ENCODE peak calls at places on chromosome 18, in four cellular contexts. One of them, this sample, is unnamed.

GRCh38 chr18:66560092-66560491 is 43.8 kb downstream of the CDH19 start:
- DNase-seq in transverse colon: no peak
- DNase-seq in substantia nigra: no peak
- DNase-seq in endodermal cell: peak
- DNase-seq in this sample: peak

GRCh38 chr18:13500891-13501887 is 225.2 kb downstream of the FAM210A start:
- DNase-seq in transverse colon: peak
- DNase-seq in substantia nigra: no peak
- DNase-seq in endodermal cell: peak
- DNase-seq in this sample: peak

GRCh38 chr18:9965711-9966624 is 52.2 kb downstream of the VAPA start:
- DNase-seq in transverse colon: no peak
- DNase-seq in substantia nigra: no peak
- DNase-seq in endodermal cell: peak
- DNase-seq in this sample: no peak

GRCh38 chr18:40672590-40672989 is 1282.4 kb upstream of the PIK3C3 start:
- DNase-seq in transverse colon: no peak
- DNase-seq in substantia nigra: no peak
- DNase-seq in endodermal cell: peak
- DNase-seq in this sample: no peak

GRCh38 chr18:6885992-6886823 is 156.7 kb downstream of the ARHGAP28 start:
- DNase-seq in transverse colon: peak
- DNase-seq in endodermal cell: peak
- DNase-seq in substantia nigra: no peak
- DNase-seq in this sample: peak

GRCh38 chr18:9066817-9067306 is 35.6 kb upstream of the NDUFV2 start:
- DNase-seq in endodermal cell: no peak
- DNase-seq in transverse colon: peak
- DNase-seq in substantia nigra: no peak
- DNase-seq in this sample: no peak

GRCh38 chr18:58223717-58224424 is 179.8 kb downstream of the NEDD4L start:
- DNase-seq in transverse colon: peak
- DNase-seq in endodermal cell: no peak
- DNase-seq in substantia nigra: no peak
- DNase-seq in this sample: peak

GRCh38 chr18:44392933-44393332 is 287.8 kb upstream of the SETBP1 start:
- DNase-seq in substantia nigra: no peak
- DNase-seq in endodermal cell: no peak
- DNase-seq in transverse colon: no peak
- DNase-seq in this sample: no peak

GRCh38 chr18:30457156-30457555 is 585.4 kb downstream of the DSC3 start:
- DNase-seq in transverse colon: no peak
- DNase-seq in endodermal cell: no peak
- DNase-seq in substantia nigra: no peak
- DNase-seq in this sample: no peak

GRCh38 chr18:2547477-2548087 is 23.7 kb downstream of the METTL4 start:
- DNase-seq in endodermal cell: no peak
- DNase-seq in substantia nigra: no peak
- DNase-seq in transverse colon: no peak
- DNase-seq in this sample: peak

GRCh38 chr18:12253517-12254136 is 534 bp upstream of the CIDEA start:
- DNase-seq in endodermal cell: peak
- DNase-seq in substantia nigra: no peak
- DNase-seq in transverse colon: no peak
- DNase-seq in this sample: no peak

GRCh38 chr18:7953085-7953958 is 386.2 kb downstream of the PTPRM start:
- DNase-seq in substantia nigra: no peak
- DNase-seq in transverse colon: no peak
- DNase-seq in endodermal cell: no peak
- DNase-seq in this sample: no peak

GRCh38 chr18:7955175-7955574 is 388.1 kb downstream of the PTPRM start:
- DNase-seq in transverse colon: no peak
- DNase-seq in endodermal cell: no peak
- DNase-seq in substantia nigra: no peak
- DNase-seq in this sample: no peak

GRCh38 chr18:7950380-7951143 is 383.4 kb downstream of the PTPRM start:
- DNase-seq in endodermal cell: no peak
- DNase-seq in substantia nigra: no peak
- DNase-seq in transverse colon: no peak
- DNase-seq in this sample: peak

GRCh38 chr18:7957297-7957696 is 390.2 kb downstream of the PTPRM start:
- DNase-seq in transverse colon: no peak
- DNase-seq in endodermal cell: no peak
- DNase-seq in substantia nigra: no peak
- DNase-seq in this sample: no peak

GRCh38 chr18:7954229-7954628 is 387.1 kb downstream of the PTPRM start:
- DNase-seq in endodermal cell: no peak
- DNase-seq in substantia nigra: no peak
- DNase-seq in transverse colon: no peak
- DNase-seq in this sample: peak
- H3K27ac ChIP-seq in endodermal cell: no peak
- H3K27ac ChIP-seq in substantia nigra: no peak
- H3K27ac ChIP-seq in transverse colon: no peak
- H3K27ac ChIP-seq in this sample: no peak

GRCh38 chr18:23230688-23231087 is 95.4 kb downstream of the CABLES1 start:
- DNase-seq in endodermal cell: no peak
- DNase-seq in transverse colon: no peak
- DNase-seq in substantia nigra: no peak
- DNase-seq in this sample: no peak
- H3K27ac ChIP-seq in endodermal cell: no peak
- H3K27ac ChIP-seq in transverse colon: peak
- H3K27ac ChIP-seq in substantia nigra: no peak
- H3K27ac ChIP-seq in this sample: peak

GRCh38 chr18:48226401-48226800 is 182.8 kb downstream of the ZBTB7C start:
- DNase-seq in substantia nigra: no peak
- DNase-seq in transverse colon: no peak
- DNase-seq in endodermal cell: no peak
- DNase-seq in this sample: no peak
- H3K27ac ChIP-seq in substantia nigra: no peak
- H3K27ac ChIP-seq in transverse colon: no peak
- H3K27ac ChIP-seq in endodermal cell: no peak
- H3K27ac ChIP-seq in this sample: no peak

GRCh38 chr18:59701272-59701671 is 4.0 kb upstream of the CCBE1 start:
- DNase-seq in endodermal cell: no peak
- DNase-seq in transverse colon: no peak
- DNase-seq in substantia nigra: no peak
- DNase-seq in this sample: no peak

GRCh38 chr18:59697236-59697932 is at the start of gene CCBE1:
- DNase-seq in endodermal cell: peak
- DNase-seq in substantia nigra: peak
- DNase-seq in transverse colon: peak
- DNase-seq in this sample: peak

GRCh38 chr18:59699061-59699460 is 1.8 kb upstream of the CCBE1 start:
- DNase-seq in substantia nigra: no peak
- DNase-seq in endodermal cell: no peak
- DNase-seq in transverse colon: no peak
- DNase-seq in this sample: no peak

GRCh38 chr18:59700535-59700967 is 3.3 kb upstream of the CCBE1 start:
- DNase-seq in substantia nigra: no peak
- DNase-seq in transverse colon: peak
- DNase-seq in endodermal cell: no peak
- DNase-seq in this sample: peak

DNA sequence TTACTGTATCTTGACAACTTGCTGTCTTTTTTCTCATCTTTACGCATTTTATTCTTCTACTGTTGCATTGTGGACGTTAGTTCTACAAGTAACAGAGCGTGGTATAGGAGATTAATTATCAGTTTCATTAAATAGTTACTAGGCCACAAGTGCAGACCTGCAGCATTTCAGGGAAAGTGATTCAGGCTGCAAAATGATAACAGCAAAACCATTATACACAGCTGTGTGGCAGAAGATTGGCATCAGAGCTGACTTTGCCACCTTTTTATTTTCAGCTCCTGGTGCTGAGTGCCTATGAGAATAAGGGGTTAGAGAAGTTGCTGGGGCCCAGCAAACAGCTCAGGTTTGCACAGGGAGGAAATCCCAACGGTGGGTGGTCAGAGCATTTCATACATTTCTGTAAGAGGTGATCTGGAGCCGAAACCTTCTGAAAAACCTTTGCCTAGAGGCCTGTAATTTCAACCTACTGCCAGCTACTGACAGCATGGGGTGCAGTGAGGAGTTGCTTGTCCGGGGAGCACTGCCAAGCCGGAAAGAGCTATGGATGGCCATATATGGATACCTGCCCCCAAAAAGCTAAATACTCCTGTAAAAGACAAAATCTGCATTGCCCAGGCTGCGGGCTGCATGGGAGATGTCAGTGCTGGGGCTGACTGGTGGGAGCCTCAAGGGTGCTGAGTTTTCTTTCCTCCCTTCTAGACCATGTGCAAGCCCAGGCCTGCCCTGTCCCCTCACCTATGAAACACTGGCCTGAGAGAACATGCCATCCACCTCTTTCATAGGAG is 2.7 kb upstream of the CCBE1 start:
- DNase-seq in endodermal cell: no peak
- DNase-seq in transverse colon: no peak
- DNase-seq in substantia nigra: no peak
- DNase-seq in this sample: peak
- H3K27ac ChIP-seq in endodermal cell: no peak
- H3K27ac ChIP-seq in transverse colon: peak
- H3K27ac ChIP-seq in substantia nigra: no peak
- H3K27ac ChIP-seq in this sample: peak

GRCh38 chr18:51135361-51135760 is 62.1 kb downstream of the MEX3C start:
- DNase-seq in endodermal cell: no peak
- DNase-seq in substantia nigra: no peak
- DNase-seq in transverse colon: no peak
- DNase-seq in this sample: peak
- H3K27ac ChIP-seq in endodermal cell: no peak
- H3K27ac ChIP-seq in substantia nigra: no peak
- H3K27ac ChIP-seq in transverse colon: no peak
- H3K27ac ChIP-seq in this sample: peak

GRCh38 chr18:48732767-48733424 is 194.1 kb downstream of the CTIF start:
- DNase-seq in substantia nigra: no peak
- DNase-seq in transverse colon: no peak
- DNase-seq in endodermal cell: no peak
- DNase-seq in this sample: peak
- H3K27ac ChIP-seq in substantia nigra: peak
- H3K27ac ChIP-seq in transverse colon: no peak
- H3K27ac ChIP-seq in endodermal cell: no peak
- H3K27ac ChIP-seq in this sample: no peak

GRCh38 chr18:79373736-79374135 is 22.0 kb upstream of the NFATC1 start:
- DNase-seq in substantia nigra: no peak
- DNase-seq in endodermal cell: no peak
- DNase-seq in transverse colon: no peak
- DNase-seq in this sample: no peak
- H3K27ac ChIP-seq in substantia nigra: no peak
- H3K27ac ChIP-seq in endodermal cell: no peak
- H3K27ac ChIP-seq in transverse colon: no peak
- H3K27ac ChIP-seq in this sample: no peak

GRCh38 chr18:55465313-55465712 is 122.7 kb downstream of the TCF4 start:
- DNase-seq in endodermal cell: no peak
- DNase-seq in substantia nigra: no peak
- DNase-seq in transverse colon: no peak
- DNase-seq in this sample: no peak
- H3K27ac ChIP-seq in endodermal cell: no peak
- H3K27ac ChIP-seq in substantia nigra: no peak
- H3K27ac ChIP-seq in transverse colon: no peak
- H3K27ac ChIP-seq in this sample: no peak

GRCh38 chr18:61602836-61603235 is 269.6 kb downstream of the CDH20 start:
- DNase-seq in transverse colon: no peak
- DNase-seq in substantia nigra: no peak
- DNase-seq in endodermal cell: no peak
- DNase-seq in this sample: no peak
- H3K27ac ChIP-seq in transverse colon: no peak
- H3K27ac ChIP-seq in substantia nigra: no peak
- H3K27ac ChIP-seq in endodermal cell: no peak
- H3K27ac ChIP-seq in this sample: no peak

GRCh38 chr18:75216926-75217303 is 6.3 kb downstream of the TSHZ1 start:
- DNase-seq in substantia nigra: no peak
- DNase-seq in endodermal cell: no peak
- DNase-seq in transverse colon: no peak
- DNase-seq in this sample: no peak

GRCh38 chr18:75215663-75216062 is 5.1 kb downstream of the TSHZ1 start:
- DNase-seq in transverse colon: no peak
- DNase-seq in endodermal cell: no peak
- DNase-seq in substantia nigra: no peak
- DNase-seq in this sample: peak

GRCh38 chr18:75216212-75216925 is 5.8 kb downstream of the TSHZ1 start:
- DNase-seq in transverse colon: no peak
- DNase-seq in endodermal cell: no peak
- DNase-seq in substantia nigra: no peak
- DNase-seq in this sample: no peak

GRCh38 chr18:75213610-75214009 is 3.0 kb downstream of the TSHZ1 start:
- DNase-seq in substantia nigra: no peak
- DNase-seq in transverse colon: no peak
- DNase-seq in endodermal cell: no peak
- DNase-seq in this sample: no peak

GRCh38 chr18:75214766-75215515 is 4.3 kb downstream of the TSHZ1 start:
- DNase-seq in endodermal cell: no peak
- DNase-seq in transverse colon: peak
- DNase-seq in substantia nigra: no peak
- DNase-seq in this sample: no peak
- H3K27ac ChIP-seq in endodermal cell: no peak
- H3K27ac ChIP-seq in transverse colon: peak
- H3K27ac ChIP-seq in substantia nigra: no peak
- H3K27ac ChIP-seq in this sample: no peak